ENCODE peak calls at places on chromosomes 4 and X, in six cellular contexts. R is type B pancreatic cell, B is epithelial cell of esophagus, Z is osteoblast, C is heart right ventricle, N is HepG2. E is an unnamed sample.
A peak's percentile ranks its signal among the peaks of the same experiment; 100 is the strongest.

GRCh38 chr4:2900701-2901100 is 57.1 kb downstream of the ADD1 start:
- DNase-seq in C (no peak), Z (no peak), R (no peak), N (no peak), B (peak; percentile 57), E (no peak)

GRCh38 chrX:51336584-51336983 is 4.0 kb downstream of the NUDT10 start:
- DNase-seq in Z (peak; percentile 76), N (peak; percentile 13), R (no peak), C (no peak), B (peak; percentile 42), E (no peak)

GRCh38 chr4:90443231-90443630 is 316.0 kb downstream of the CCSER1 start:
- DNase-seq in C (no peak), N (no peak), Z (no peak), B (peak; percentile 82), R (no peak), E (no peak)

GRCh38 chrX:108537005-108537404 is 97.4 kb downstream of the COL4A5 start:
- DNase-seq in N (peak; percentile 22), R (no peak), Z (no peak), B (peak; percentile 48), C (no peak), E (no peak)

GRCh38 chrX:47529548-47529947 is 31.5 kb upstream of the ARAF start:
- DNase-seq in B (no peak), Z (no peak), C (no peak), R (no peak), N (no peak), E (no peak)

GRCh38 chrX:17567173-17567572 is 170.1 kb upstream of the SCML1 start:
- DNase-seq in C (no peak), N (no peak), R (no peak), B (no peak), Z (no peak), E (no peak)

GRCh38 chr4:7539659-7540058 is 104.9 kb upstream of the PSAPL1 start:
- DNase-seq in R (no peak), Z (peak; percentile 71), B (no peak), N (peak; percentile 48), C (no peak), E (no peak)

GRCh38 chrX:124228849-124229248 is 103.6 kb upstream of the TEX13D start:
- DNase-seq in N (no peak), B (no peak), Z (no peak), C (no peak), R (no peak), E (no peak)

GRCh38 chr4:89054627-89055026 is 2.4 kb downstream of the FAM13A start:
- DNase-seq in Z (no peak), R (no peak), C (no peak), N (no peak), B (no peak), E (no peak)

GRCh38 chr4:39348371-39349265 is 17.5 kb downstream of the RFC1 start:
- DNase-seq in Z (no peak), B (peak; percentile 20), N (peak; percentile 41), C (no peak), R (no peak), E (no peak)

GRCh38 chr4:52197351-52197750 is 146.2 kb downstream of the SPATA18 start:
- DNase-seq in C (no peak), R (no peak), B (no peak), N (no peak), Z (no peak), E (no peak)

GRCh38 chr4:163367651-163368050 is 24.0 kb downstream of the NPY5R start:
- DNase-seq in B (peak; percentile 22), C (no peak), R (no peak), Z (no peak), N (no peak), E (no peak)

GRCh38 chr4:168549145-168549544 is 52.3 kb downstream of the PALLD start:
- DNase-seq in C (no peak), N (no peak), R (no peak), B (no peak), Z (no peak), E (no peak)

GRCh38 chr4:168550071-168550766 is 53.4 kb downstream of the PALLD start:
- DNase-seq in R (no peak), B (no peak), Z (peak; percentile 66), C (no peak), N (no peak), E (no peak)

GRCh38 chr4:168553714-168554370 is 57.0 kb downstream of the PALLD start:
- DNase-seq in R (no peak), N (no peak), B (no peak), Z (no peak), C (no peak), E (no peak)

GRCh38 chr4:168551945-168552695 is 55.3 kb downstream of the PALLD start:
- DNase-seq in R (no peak), N (peak; percentile 2), C (no peak), B (no peak), Z (peak; percentile 38), E (no peak)

GRCh38 chr4:168551211-168551610 is 54.4 kb downstream of the PALLD start:
- DNase-seq in Z (peak; percentile 93), B (peak; percentile 57), N (no peak), R (no peak), C (no peak), E (no peak)
- TF ChIP-seq CTCF in Z (no peak), B (no peak), N (no peak), R (no peak), C (no peak), E (no peak)

DNA sequence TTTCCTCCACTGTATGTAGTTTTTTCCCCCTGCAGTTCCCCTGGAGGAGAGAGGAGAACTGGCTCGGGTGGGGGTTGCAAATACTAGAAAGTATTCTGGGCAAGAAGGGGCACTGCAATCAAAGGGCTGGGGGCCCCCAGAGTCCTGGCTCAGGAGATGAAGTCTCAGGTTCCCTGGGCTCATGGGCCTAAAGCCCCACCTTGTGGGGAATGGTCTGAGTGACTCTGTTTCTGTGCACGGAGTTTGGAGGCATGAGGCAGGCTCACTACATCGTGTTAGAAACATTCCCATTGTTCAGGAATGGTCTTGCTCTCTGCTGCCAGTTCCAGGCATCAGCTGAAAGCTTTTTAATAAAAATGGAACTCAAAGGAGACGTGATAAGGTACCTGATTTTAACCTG is 122.5 kb downstream of the TMEM164 start:
- DNase-seq in C (no peak), R (no peak), N (peak; percentile 6), Z (peak; percentile 36), B (peak; percentile 2), E (no peak)
- TF ChIP-seq CTCF in C (no peak), R (peak; percentile 63), N (peak; percentile 68), Z (no peak), B (peak; percentile 19), E (no peak)

GRCh38 chrX:136202889-136203288 is 48.3 kb downstream of the MAP7D3 start:
- DNase-seq in Z (no peak), N (no peak), C (no peak), B (no peak), R (no peak), E (no peak)

GRCh38 chrX:136199365-136199764 is 51.8 kb downstream of the MAP7D3 start:
- DNase-seq in Z (no peak), C (no peak), B (peak; percentile 76), N (no peak), R (no peak), E (no peak)

GRCh38 chrX:136198678-136199243 is 51.4 kb downstream of the FHL1 start:
- DNase-seq in N (no peak), R (no peak), C (no peak), B (no peak), Z (no peak), E (no peak)

GRCh38 chrX:136201601-136202000 is 49.6 kb downstream of the MAP7D3 start:
- DNase-seq in R (no peak), C (no peak), N (no peak), Z (no peak), B (no peak), E (no peak)

DNA sequence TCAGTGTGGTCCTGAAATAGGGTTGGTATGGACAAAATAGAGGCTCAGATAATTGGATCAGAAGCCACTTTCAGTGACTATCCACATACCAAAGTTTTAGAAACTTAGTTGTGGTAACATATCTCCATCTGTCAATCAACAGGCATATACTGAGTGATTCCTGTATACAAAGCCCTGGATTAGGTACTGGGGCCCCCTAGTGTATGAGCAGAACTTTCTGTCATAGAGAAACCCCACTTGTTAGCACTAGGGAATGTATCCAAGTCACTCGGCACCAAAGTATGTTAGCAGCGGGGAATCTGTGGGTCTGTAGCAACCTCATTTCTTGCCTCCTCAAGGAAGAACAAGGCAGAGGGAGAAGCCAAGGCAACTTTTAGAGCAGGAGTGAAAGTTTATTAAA is 50.7 kb downstream of the MAP7D3 start:
- DNase-seq in C (no peak), Z (no peak), R (no peak), B (peak; percentile 30), N (no peak), E (no peak)
- TF ChIP-seq CTCF in C (peak; percentile 19), Z (peak; percentile 51), R (no peak), B (peak; percentile 23), N (peak; percentile 30), E (no peak)

GRCh38 chrX:86171366-86171765 is 23.1 kb downstream of the DACH2 start:
- DNase-seq in N (peak; percentile 35), C (no peak), Z (no peak), R (no peak), B (peak; percentile 71), E (no peak)
- TF ChIP-seq CTCF in N (peak; percentile 70), C (no peak), Z (peak; percentile 38), R (peak; percentile 68), B (peak; percentile 61), E (no peak)